ENCODE peak calls at places on chromosomes 3 and 15, in eight cellular contexts. I is Caki2; E is kidney tubule cell; B is NCI-H69; T is upper lobe of left lung; V is hepatocyte; G is activated effector memory CD4-positive, alpha-beta T cell treated with anti-CD3 and anti-CD28 coated beads, Interleukin-2, amount 50 U/mL, for 16 hours; U is cardiac muscle cell. R is an unnamed sample.

GRCh38 chr15:58669108-58669507 is 80.4 kb downstream of the ADAM10 start:
- DNase-seq in B (peak), V (no peak), I (no peak), G (no peak), U (peak), E (peak), T (no peak), R (no peak)

GRCh38 chr15:34693053-34693744 is 61.6 kb downstream of the GJD2 start:
- DNase-seq in V (no peak), U (no peak), I (peak), T (no peak), B (peak), G (no peak), E (peak), R (no peak)

GRCh38 chr3:15899438-15899837 is 101.7 kb upstream of the ANKRD28 start:
- DNase-seq in V (no peak), U (peak), T (no peak), E (peak), G (no peak), I (peak), B (peak), R (no peak)

GRCh38 chr15:51425517-51426033 is 84.1 kb downstream of the GLDN start:
- DNase-seq in V (no peak), T (no peak), G (no peak), B (peak), I (no peak), U (no peak), E (no peak), R (no peak)

GRCh38 chr3:2485027-2485375 is 386.3 kb downstream of the CNTN4 start:
- DNase-seq in V (no peak), U (no peak), I (no peak), E (no peak), T (peak), B (no peak), G (no peak), R (no peak)

GRCh38 chr15:71792521-71792920 is 17.8 kb upstream of the NR2E3 start:
- DNase-seq in G (no peak), T (no peak), U (peak), I (peak), B (no peak), E (peak), V (no peak), R (no peak)

GRCh38 chr15:70713547-70714414 is 49.6 kb downstream of the UACA start:
- DNase-seq in U (peak), T (no peak), V (no peak), B (no peak), E (peak), G (no peak), I (peak), R (no peak)

GRCh38 chr15:52717924-52718323 is 38.7 kb upstream of the ATOSA start:
- DNase-seq in I (no peak), U (peak), B (no peak), E (no peak), T (no peak), G (no peak), V (no peak), R (no peak)

GRCh38 chr15:40956543-40956982 is 3.3 kb downstream of the CHAC1 start:
- DNase-seq in G (no peak), U (no peak), E (no peak), V (no peak), B (no peak), T (no peak), I (no peak), R (no peak)

GRCh38 chr15:38072507-38073277 is 138.3 kb downstream of the TMCO5A start:
- DNase-seq in E (peak), B (peak), T (peak), V (peak), U (peak), G (peak), I (peak), R (no peak)

GRCh38 chr15:72249138-72249825 is 18.3 kb upstream of the PKM start:
- DNase-seq in E (peak), U (no peak), I (no peak), V (no peak), T (no peak), G (no peak), B (no peak), R (no peak)

GRCh38 chr3:14139771-14140170 is 14.9 kb downstream of the TMEM43 start:
- DNase-seq in U (peak), B (no peak), V (no peak), G (no peak), E (no peak), T (no peak), I (no peak), R (no peak)

GRCh38 chr15:40090774-40091455 is 17.8 kb downstream of the BMF start:
- DNase-seq in T (no peak), G (no peak), I (no peak), E (no peak), V (peak), U (no peak), B (no peak), R (no peak)

GRCh38 chr3:50381315-50381714 is 22.0 kb upstream of the TMEM115 start:
- DNase-seq in U (no peak), I (no peak), B (peak), V (no peak), T (no peak), E (no peak), G (no peak), R (no peak)

GRCh38 chr3:59186735-59187134 is 136.9 kb upstream of the CFAP20DC start:
- DNase-seq in U (no peak), V (no peak), E (no peak), I (no peak), G (no peak), B (no peak), T (no peak), R (no peak)